ENCODE peak calls at places on chromosomes 6 and 20, in four cellular contexts. Y is NCI-H446; T is NCI-H524; G is stimulated activated CD4-positive, alpha-beta T cell treated with anti-CD3 and anti-CD28 coated beads, Interleukin-4, amount 100 ng/mL, for 48 hours. Z is an unnamed sample.

GRCh38 chr6:1311400-1312192 is at the start of gene FOXQ1:
- DNase-seq in G (no peak), Y (no peak), T (no peak), Z (peak; percentile 93)

GRCh38 chr6:129006685-129007514 is 124.0 kb downstream of the LAMA2 start:
- DNase-seq in Y (no peak), T (peak; percentile 68), G (no peak), Z (peak; percentile 50)

GRCh38 chr6:158417760-158418098 is 105.5 kb downstream of the TULP4 start:
- DNase-seq in Y (no peak), T (no peak), G (no peak), Z (no peak)

GRCh38 chr6:34580707-34581560 is 24.8 kb upstream of the SPDEF start:
- DNase-seq in Y (no peak), T (no peak), G (no peak), Z (no peak)

GRCh38 chr6:150646228-150646627 is 46.5 kb downstream of the PLEKHG1 start:
- DNase-seq in Y (no peak), G (no peak), T (no peak), Z (no peak)

GRCh38 chr20:2259731-2260130 is 36.1 kb upstream of the TGM3 start:
- DNase-seq in G (no peak), T (no peak), Y (no peak), Z (no peak)

GRCh38 chr20:31738729-31739549 is at the start of gene TPX2:
- DNase-seq in G (peak; percentile 86), T (peak; percentile 97), Y (peak; percentile 98), Z (peak; percentile 95)

GRCh38 chr6:195861-196360 is 96.4 kb upstream of the DUSP22 start:
- DNase-seq in Y (no peak), G (peak; percentile 40), T (no peak), Z (no peak)

GRCh38 chr6:148999921-149000589 is 253.2 kb downstream of the UST start:
- DNase-seq in Y (no peak), G (no peak), T (no peak), Z (no peak)

GRCh38 chr20:51452734-51453133 is 89.8 kb downstream of the NFATC2 start:
- DNase-seq in G (no peak), Y (no peak), T (no peak), Z (no peak)

GRCh38 chr20:16530201-16530681 is 43.0 kb downstream of the KIF16B start:
- DNase-seq in Y (no peak), T (no peak), G (no peak), Z (no peak)

GRCh38 chr20:47672166-47672565 is 113.1 kb downstream of the SULF2 start:
- DNase-seq in T (no peak), Y (no peak), G (no peak), Z (no peak)

GRCh38 chr6:2949121-2949520 is 22.2 kb downstream of the SERPINB6 start:
- DNase-seq in G (no peak), Y (no peak), T (no peak), Z (no peak)

GRCh38 chr20:25000268-25000801 is 7.8 kb upstream of the APMAP start:
- DNase-seq in T (no peak), G (no peak), Y (no peak), Z (no peak)

GRCh38 chr6:169250660-169251059 is 3.0 kb downstream of the THBS2 start:
- DNase-seq in Y (no peak), T (no peak), G (no peak), Z (no peak)

GRCh38 chr6:169589699-169590257 is 112.1 kb downstream of the WDR27 start:
- DNase-seq in Y (no peak), G (no peak), T (no peak), Z (no peak)

GRCh38 chr6:43054206-43054943 is 724 bp upstream of the CUL7 start:
- DNase-seq in G (no peak), T (no peak), Y (no peak), Z (no peak)

GRCh38 chr20:59002874-59003399 is 4.1 kb downstream of the CTSZ start:
- DNase-seq in T (no peak), G (no peak), Y (no peak), Z (no peak)

GRCh38 chr6:168091381-168092264 is 12.6 kb upstream of the FRMD1 start:
- DNase-seq in Y (no peak), T (no peak), G (no peak), Z (no peak)

GRCh38 chr20:25355866-25356265 is 34.8 kb downstream of the ABHD12 start:
- DNase-seq in T (no peak), Y (no peak), G (no peak), Z (no peak)

GRCh38 chr6:12137480-12137879 is 125.4 kb downstream of the HIVEP1 start:
- DNase-seq in T (no peak), G (no peak), Y (peak; percentile 19), Z (no peak)

GRCh38 chr20:45052698-45053440 is 48.1 kb downstream of the KCNS1 start:
- DNase-seq in Y (no peak), G (no peak), T (no peak), Z (no peak)

GRCh38 chr6:159695984-159696383 is 2.9 kb upstream of the SOD2 start:
- DNase-seq in T (no peak), G (no peak), Y (no peak), Z (no peak)

GRCh38 chr20:34717230-34718095 is 13.3 kb downstream of the TP53INP2 start:
- DNase-seq in G (no peak), T (no peak), Y (no peak), Z (no peak)

GRCh38 chr6:38138374-38138773 is 318.8 kb downstream of the ZFAND3 start:
- DNase-seq in Y (no peak), T (no peak), G (no peak), Z (no peak)

GRCh38 chr20:17109307-17109706 is 117.5 kb upstream of the PCSK2 start:
- DNase-seq in Y (no peak), T (no peak), G (no peak), Z (no peak)

GRCh38 chr6:3977875-3978711 is 100.8 kb downstream of the FAM217A start:
- DNase-seq in G (peak; percentile 18), T (peak; percentile 54), Y (peak; percentile 52), Z (peak; percentile 62)

GRCh38 chr6:45946352-45946751 is 69.3 kb downstream of the CLIC5 start:
- DNase-seq in Y (peak; percentile 7), T (no peak), G (no peak), Z (no peak)

GRCh38 chr6:164069352-164070022 is 655.0 kb downstream of the QKI start:
- DNase-seq in T (no peak), G (no peak), Y (no peak), Z (no peak)

Z was measured in D341Med.